ENCODE peak calls at places on chromosome 17, in eight cellular contexts. One of them, this sample, is unnamed.
A peak's percentile ranks its signal among the peaks of the same experiment; 100 is the strongest.

GRCh38 chr17:80145076-80146075 is 1.6 kb downstream of the EIF4A3 start:
- DNase-seq in bronchial epithelial cell: no peak
- DNase-seq in nucleus accumbens: no peak
- DNase-seq in DMS 273 treated with DMSO at 0.1 percent for 48 hours: no peak
- DNase-seq in upper lobe of left lung: no peak
- DNase-seq in heart right ventricle: no peak
- DNase-seq in kidney tubule cell: no peak
- DNase-seq in RPMI7951: no peak
- DNase-seq in this sample: no peak

GRCh38 chr17:1126801-1127550 is 52.8 kb downstream of the ABR start:
- DNase-seq in nucleus accumbens: no peak
- DNase-seq in RPMI7951: no peak
- DNase-seq in kidney tubule cell: no peak
- DNase-seq in DMS 273 treated with DMSO at 0.1 percent for 48 hours: no peak
- DNase-seq in upper lobe of left lung: no peak
- DNase-seq in bronchial epithelial cell: no peak
- DNase-seq in heart right ventricle: no peak
- DNase-seq in this sample: no peak

GRCh38 chr17:41308251-41308917 is 725 bp downstream of the KRTAP16-1 start:
- DNase-seq in RPMI7951: peak; percentile 58
- DNase-seq in upper lobe of left lung: peak; percentile 52
- DNase-seq in nucleus accumbens: no peak
- DNase-seq in heart right ventricle: peak; percentile 34
- DNase-seq in DMS 273 treated with DMSO at 0.1 percent for 48 hours: peak; percentile 89
- DNase-seq in kidney tubule cell: peak; percentile 49
- DNase-seq in bronchial epithelial cell: peak; percentile 10
- DNase-seq in this sample: no peak

GRCh38 chr17:2054740-2055493 is at the start of gene HIC1:
- DNase-seq in bronchial epithelial cell: peak; percentile 37
- DNase-seq in DMS 273 treated with DMSO at 0.1 percent for 48 hours: peak; percentile 42
- DNase-seq in RPMI7951: peak; percentile 71
- DNase-seq in upper lobe of left lung: peak; percentile 78
- DNase-seq in kidney tubule cell: peak; percentile 76
- DNase-seq in nucleus accumbens: peak; percentile 51
- DNase-seq in heart right ventricle: peak; percentile 79
- DNase-seq in this sample: peak; percentile 81

GRCh38 chr17:58692239-58693055 is at the start of gene RAD51C:
- DNase-seq in DMS 273 treated with DMSO at 0.1 percent for 48 hours: peak; percentile 59
- DNase-seq in bronchial epithelial cell: peak; percentile 66
- DNase-seq in upper lobe of left lung: peak; percentile 82
- DNase-seq in heart right ventricle: peak; percentile 84
- DNase-seq in nucleus accumbens: peak; percentile 82
- DNase-seq in RPMI7951: peak; percentile 82
- DNase-seq in kidney tubule cell: peak; percentile 91
- DNase-seq in this sample: peak; percentile 86

GRCh38 chr17:79970576-79971068 is 65.0 kb downstream of the TBC1D16 start:
- DNase-seq in nucleus accumbens: peak; percentile 56
- DNase-seq in upper lobe of left lung: peak; percentile 61
- DNase-seq in bronchial epithelial cell: no peak
- DNase-seq in kidney tubule cell: no peak
- DNase-seq in heart right ventricle: no peak
- DNase-seq in RPMI7951: no peak
- DNase-seq in DMS 273 treated with DMSO at 0.1 percent for 48 hours: no peak
- DNase-seq in this sample: peak; percentile 19

GRCh38 chr17:17613708-17614114 is 22.2 kb upstream of the PEMT start:
- DNase-seq in upper lobe of left lung: peak; percentile 68
- DNase-seq in bronchial epithelial cell: peak; percentile 68
- DNase-seq in nucleus accumbens: peak; percentile 8
- DNase-seq in DMS 273 treated with DMSO at 0.1 percent for 48 hours: peak; percentile 68
- DNase-seq in kidney tubule cell: peak; percentile 65
- DNase-seq in RPMI7951: peak; percentile 62
- DNase-seq in heart right ventricle: peak; percentile 65
- DNase-seq in this sample: peak; percentile 65

GRCh38 chr17:78027121-78027520 is 68.6 kb downstream of the TNRC6C start:
- DNase-seq in heart right ventricle: no peak
- DNase-seq in kidney tubule cell: no peak
- DNase-seq in DMS 273 treated with DMSO at 0.1 percent for 48 hours: no peak
- DNase-seq in bronchial epithelial cell: no peak
- DNase-seq in RPMI7951: no peak
- DNase-seq in upper lobe of left lung: no peak
- DNase-seq in nucleus accumbens: no peak
- DNase-seq in this sample: no peak

GRCh38 chr17:7477392-7478275 is 1.8 kb downstream of the ZBTB4 start:
- DNase-seq in nucleus accumbens: peak; percentile 56
- DNase-seq in upper lobe of left lung: peak; percentile 64
- DNase-seq in heart right ventricle: peak; percentile 41
- DNase-seq in RPMI7951: peak; percentile 90
- DNase-seq in kidney tubule cell: peak; percentile 60
- DNase-seq in DMS 273 treated with DMSO at 0.1 percent for 48 hours: no peak
- DNase-seq in bronchial epithelial cell: peak; percentile 51
- DNase-seq in this sample: peak; percentile 88

GRCh38 chr17:77571562-77571981 is 386.9 kb upstream of the TNRC6C start:
- DNase-seq in bronchial epithelial cell: no peak
- DNase-seq in heart right ventricle: no peak
- DNase-seq in upper lobe of left lung: peak; percentile 16
- DNase-seq in DMS 273 treated with DMSO at 0.1 percent for 48 hours: no peak
- DNase-seq in kidney tubule cell: no peak
- DNase-seq in nucleus accumbens: peak; percentile 54
- DNase-seq in RPMI7951: peak; percentile 5
- DNase-seq in this sample: no peak

GRCh38 chr17:58375811-58376210 is 23.8 kb upstream of the SUPT4H1 start:
- DNase-seq in bronchial epithelial cell: no peak
- DNase-seq in upper lobe of left lung: no peak
- DNase-seq in heart right ventricle: no peak
- DNase-seq in RPMI7951: no peak
- DNase-seq in DMS 273 treated with DMSO at 0.1 percent for 48 hours: no peak
- DNase-seq in kidney tubule cell: no peak
- DNase-seq in nucleus accumbens: no peak
- DNase-seq in this sample: no peak

GRCh38 chr17:48149174-48150106 is 41.9 kb downstream of the SNX11 start:
- DNase-seq in heart right ventricle: no peak
- DNase-seq in upper lobe of left lung: no peak
- DNase-seq in bronchial epithelial cell: no peak
- DNase-seq in kidney tubule cell: no peak
- DNase-seq in nucleus accumbens: no peak
- DNase-seq in DMS 273 treated with DMSO at 0.1 percent for 48 hours: no peak
- DNase-seq in RPMI7951: no peak
- DNase-seq in this sample: no peak

GRCh38 chr17:69908599-69909368 is 166.2 kb upstream of the KCNJ16 start:
- DNase-seq in heart right ventricle: no peak
- DNase-seq in nucleus accumbens: no peak
- DNase-seq in RPMI7951: no peak
- DNase-seq in DMS 273 treated with DMSO at 0.1 percent for 48 hours: no peak
- DNase-seq in upper lobe of left lung: no peak
- DNase-seq in bronchial epithelial cell: no peak
- DNase-seq in kidney tubule cell: no peak
- DNase-seq in this sample: no peak

GRCh38 chr17:48809182-48809581 is 7.8 kb downstream of the TTLL6 start:
- DNase-seq in nucleus accumbens: no peak
- DNase-seq in upper lobe of left lung: peak; percentile 80
- DNase-seq in heart right ventricle: no peak
- DNase-seq in RPMI7951: no peak
- DNase-seq in kidney tubule cell: no peak
- DNase-seq in DMS 273 treated with DMSO at 0.1 percent for 48 hours: no peak
- DNase-seq in bronchial epithelial cell: no peak
- DNase-seq in this sample: no peak

GRCh38 chr17:46865100-46865499 is 13.7 kb downstream of the WNT9B start:
- DNase-seq in bronchial epithelial cell: no peak
- DNase-seq in RPMI7951: peak; percentile 43
- DNase-seq in kidney tubule cell: peak; percentile 6
- DNase-seq in DMS 273 treated with DMSO at 0.1 percent for 48 hours: no peak
- DNase-seq in heart right ventricle: no peak
- DNase-seq in nucleus accumbens: no peak
- DNase-seq in upper lobe of left lung: no peak
- DNase-seq in this sample: peak; percentile 79

GRCh38 chr17:77666881-77667395 is 291.6 kb upstream of the TNRC6C start:
- DNase-seq in upper lobe of left lung: no peak
- DNase-seq in kidney tubule cell: no peak
- DNase-seq in bronchial epithelial cell: no peak
- DNase-seq in heart right ventricle: no peak
- DNase-seq in RPMI7951: no peak
- DNase-seq in nucleus accumbens: no peak
- DNase-seq in DMS 273 treated with DMSO at 0.1 percent for 48 hours: no peak
- DNase-seq in this sample: no peak

GRCh38 chr17:9244066-9245052 is 223.0 kb downstream of the NTN1 start:
- DNase-seq in nucleus accumbens: no peak
- DNase-seq in kidney tubule cell: no peak
- DNase-seq in RPMI7951: no peak
- DNase-seq in bronchial epithelial cell: no peak
- DNase-seq in DMS 273 treated with DMSO at 0.1 percent for 48 hours: no peak
- DNase-seq in upper lobe of left lung: no peak
- DNase-seq in heart right ventricle: no peak
- DNase-seq in this sample: no peak

GRCh38 chr17:50213026-50214015 is 11.9 kb upstream of the COL1A1 start:
- DNase-seq in DMS 273 treated with DMSO at 0.1 percent for 48 hours: peak; percentile 16
- DNase-seq in bronchial epithelial cell: no peak
- DNase-seq in kidney tubule cell: peak; percentile 6
- DNase-seq in RPMI7951: no peak
- DNase-seq in nucleus accumbens: no peak
- DNase-seq in upper lobe of left lung: no peak
- DNase-seq in heart right ventricle: no peak
- DNase-seq in this sample: no peak

GRCh38 chr17:59890720-59891119 is 2.0 kb downstream of the TUBD1 start:
- DNase-seq in bronchial epithelial cell: peak; percentile 59
- DNase-seq in upper lobe of left lung: no peak
- DNase-seq in nucleus accumbens: no peak
- DNase-seq in kidney tubule cell: peak; percentile 57
- DNase-seq in heart right ventricle: no peak
- DNase-seq in DMS 273 treated with DMSO at 0.1 percent for 48 hours: no peak
- DNase-seq in RPMI7951: no peak
- DNase-seq in this sample: peak; percentile 38

GRCh38 chr17:31400481-31400950 is 9.0 kb downstream of the RAB11FIP4 start:
- DNase-seq in kidney tubule cell: no peak
- DNase-seq in heart right ventricle: no peak
- DNase-seq in nucleus accumbens: no peak
- DNase-seq in bronchial epithelial cell: no peak
- DNase-seq in RPMI7951: no peak
- DNase-seq in upper lobe of left lung: no peak
- DNase-seq in DMS 273 treated with DMSO at 0.1 percent for 48 hours: no peak
- DNase-seq in this sample: no peak

GRCh38 chr17:61474934-61475333 is 22.7 kb downstream of the TBX4 start:
- DNase-seq in RPMI7951: no peak
- DNase-seq in bronchial epithelial cell: no peak
- DNase-seq in kidney tubule cell: no peak
- DNase-seq in nucleus accumbens: no peak
- DNase-seq in heart right ventricle: no peak
- DNase-seq in upper lobe of left lung: no peak
- DNase-seq in DMS 273 treated with DMSO at 0.1 percent for 48 hours: no peak
- DNase-seq in this sample: no peak

GRCh38 chr17:2102931-2103398 is 48.1 kb downstream of the HIC1 start:
- DNase-seq in upper lobe of left lung: no peak
- DNase-seq in kidney tubule cell: peak; percentile 56
- DNase-seq in nucleus accumbens: no peak
- DNase-seq in RPMI7951: peak; percentile 74
- DNase-seq in bronchial epithelial cell: peak; percentile 88
- DNase-seq in DMS 273 treated with DMSO at 0.1 percent for 48 hours: no peak
- DNase-seq in heart right ventricle: no peak
- DNase-seq in this sample: peak; percentile 76

GRCh38 chr17:8225813-8226535 is 15.6 kb upstream of the AURKB start:
- DNase-seq in kidney tubule cell: peak; percentile 73
- DNase-seq in RPMI7951: peak; percentile 74
- DNase-seq in bronchial epithelial cell: no peak
- DNase-seq in upper lobe of left lung: peak; percentile 40
- DNase-seq in nucleus accumbens: peak; percentile 78
- DNase-seq in heart right ventricle: peak; percentile 51
- DNase-seq in DMS 273 treated with DMSO at 0.1 percent for 48 hours: no peak
- DNase-seq in this sample: peak; percentile 89

GRCh38 chr17:38752930-38753506 is 477 bp downstream of the PSMB3 start:
- DNase-seq in upper lobe of left lung: peak; percentile 32
- DNase-seq in heart right ventricle: no peak
- DNase-seq in bronchial epithelial cell: no peak
- DNase-seq in nucleus accumbens: no peak
- DNase-seq in RPMI7951: no peak
- DNase-seq in kidney tubule cell: no peak
- DNase-seq in DMS 273 treated with DMSO at 0.1 percent for 48 hours: no peak
- DNase-seq in this sample: peak; percentile 40

GRCh38 chr17:50993544-50993943 is 127.1 kb downstream of the SPAG9 start:
- DNase-seq in nucleus accumbens: no peak
- DNase-seq in bronchial epithelial cell: peak; percentile 63
- DNase-seq in heart right ventricle: no peak
- DNase-seq in kidney tubule cell: no peak
- DNase-seq in RPMI7951: no peak
- DNase-seq in DMS 273 treated with DMSO at 0.1 percent for 48 hours: no peak
- DNase-seq in upper lobe of left lung: no peak
- DNase-seq in this sample: no peak

GRCh38 chr17:9239821-9240658 is 218.7 kb downstream of the NTN1 start:
- DNase-seq in RPMI7951: peak; percentile 40
- DNase-seq in upper lobe of left lung: peak; percentile 61
- DNase-seq in bronchial epithelial cell: peak; percentile 17
- DNase-seq in DMS 273 treated with DMSO at 0.1 percent for 48 hours: no peak
- DNase-seq in kidney tubule cell: peak; percentile 77
- DNase-seq in nucleus accumbens: peak; percentile 76
- DNase-seq in heart right ventricle: peak; percentile 78
- DNase-seq in this sample: peak; percentile 63

GRCh38 chr17:79217473-79218135 is 143.0 kb downstream of the ENGASE start:
- DNase-seq in bronchial epithelial cell: no peak
- DNase-seq in RPMI7951: no peak
- DNase-seq in upper lobe of left lung: no peak
- DNase-seq in heart right ventricle: no peak
- DNase-seq in kidney tubule cell: no peak
- DNase-seq in nucleus accumbens: no peak
- DNase-seq in DMS 273 treated with DMSO at 0.1 percent for 48 hours: peak; percentile 46
- DNase-seq in this sample: no peak

GRCh38 chr17:19371259-19372003 is 6.9 kb upstream of the MAPK7 start:
- DNase-seq in RPMI7951: peak; percentile 20
- DNase-seq in bronchial epithelial cell: no peak
- DNase-seq in kidney tubule cell: no peak
- DNase-seq in nucleus accumbens: no peak
- DNase-seq in upper lobe of left lung: no peak
- DNase-seq in DMS 273 treated with DMSO at 0.1 percent for 48 hours: no peak
- DNase-seq in heart right ventricle: no peak
- DNase-seq in this sample: no peak

GRCh38 chr17:63478814-63479494 is 2.1 kb downstream of the ACE start:
- DNase-seq in heart right ventricle: peak; percentile 80
- DNase-seq in DMS 273 treated with DMSO at 0.1 percent for 48 hours: peak; percentile 30
- DNase-seq in bronchial epithelial cell: peak; percentile 85
- DNase-seq in kidney tubule cell: peak; percentile 92
- DNase-seq in RPMI7951: peak; percentile 87
- DNase-seq in upper lobe of left lung: peak; percentile 81
- DNase-seq in nucleus accumbens: no peak
- DNase-seq in this sample: peak; percentile 94

GRCh38 chr17:81217531-81217930 is 5.2 kb downstream of the CEP131 start:
- DNase-seq in kidney tubule cell: no peak
- DNase-seq in DMS 273 treated with DMSO at 0.1 percent for 48 hours: no peak
- DNase-seq in upper lobe of left lung: no peak
- DNase-seq in nucleus accumbens: no peak
- DNase-seq in RPMI7951: no peak
- DNase-seq in bronchial epithelial cell: no peak
- DNase-seq in heart right ventricle: no peak
- DNase-seq in this sample: no peak

GRCh38 chr17:77420804-77421634 is 280.2 kb downstream of the SEC14L1 start:
- DNase-seq in heart right ventricle: no peak
- DNase-seq in bronchial epithelial cell: peak; percentile 56
- DNase-seq in nucleus accumbens: no peak
- DNase-seq in DMS 273 treated with DMSO at 0.1 percent for 48 hours: peak; percentile 97
- DNase-seq in kidney tubule cell: peak; percentile 75
- DNase-seq in upper lobe of left lung: no peak
- DNase-seq in RPMI7951: peak; percentile 56
- DNase-seq in this sample: peak; percentile 90

GRCh38 chr17:57597531-57598453 is 147.3 kb downstream of the CCDC182 start:
- DNase-seq in bronchial epithelial cell: peak; percentile 63
- DNase-seq in nucleus accumbens: peak; percentile 71
- DNase-seq in DMS 273 treated with DMSO at 0.1 percent for 48 hours: peak; percentile 66
- DNase-seq in kidney tubule cell: peak; percentile 71
- DNase-seq in RPMI7951: peak; percentile 60
- DNase-seq in heart right ventricle: peak; percentile 81
- DNase-seq in upper lobe of left lung: peak; percentile 49
- DNase-seq in this sample: peak; percentile 74

GRCh38 chr17:60526726-60527125 is 684 bp upstream of the APPBP2 start:
- DNase-seq in upper lobe of left lung: no peak
- DNase-seq in kidney tubule cell: peak; percentile 12
- DNase-seq in nucleus accumbens: no peak
- DNase-seq in RPMI7951: peak; percentile 10
- DNase-seq in DMS 273 treated with DMSO at 0.1 percent for 48 hours: no peak
- DNase-seq in heart right ventricle: no peak
- DNase-seq in bronchial epithelial cell: peak; percentile 3
- DNase-seq in this sample: peak; percentile 23

GRCh38 chr17:34156741-34157589 is 98.1 kb upstream of the CCL2 start:
- DNase-seq in nucleus accumbens: peak; percentile 62
- DNase-seq in heart right ventricle: no peak
- DNase-seq in kidney tubule cell: no peak
- DNase-seq in bronchial epithelial cell: no peak
- DNase-seq in upper lobe of left lung: no peak
- DNase-seq in DMS 273 treated with DMSO at 0.1 percent for 48 hours: no peak
- DNase-seq in RPMI7951: no peak
- DNase-seq in this sample: no peak

This sample was measured in EL.